ENCODE peak calls at places on chromosomes 1 and 21, in eight cellular contexts. H, S, B, N, U, O, G and X are unnamed samples.

GRCh38 chr1:228333739-228334115 is 72.9 kb downstream of the TRIM11 start:
- DNase-seq in H (no peak), S (no peak), B (no peak), N (no peak), U (no peak), O (no peak), G (no peak), X (no peak)

GRCh38 chr1:33070628-33071027 is 10.3 kb upstream of the AZIN2 start:
- DNase-seq in H (no peak), S (no peak), B (no peak), N (no peak), U (no peak), O (no peak), G (no peak), X (no peak)

GRCh38 chr1:223135176-223135575 is 7.9 kb downstream of the TLR5 start:
- DNase-seq in H (no peak), S (peak), B (peak), N (no peak), U (peak), O (no peak), G (no peak), X (no peak)

GRCh38 chr1:12556368-12556930 is 61.6 kb downstream of the DHRS3 start:
- DNase-seq in H (peak), S (no peak), B (peak), N (peak), U (no peak), O (no peak), G (no peak), X (no peak)

GRCh38 chr21:46126321-46127238 is 28.7 kb downstream of the COL6A2 start:
- DNase-seq in H (no peak), S (no peak), B (no peak), N (no peak), U (no peak), O (no peak), G (no peak), X (no peak)

GRCh38 chr21:32475162-32475812 is 62.8 kb downstream of the EVA1C start:
- DNase-seq in H (no peak), S (no peak), B (peak), N (no peak), U (peak), O (peak), G (no peak), X (no peak)

GRCh38 chr1:68528243-68528642 is 31.4 kb upstream of the DEPDC1 start:
- DNase-seq in H (no peak), S (peak), B (no peak), N (no peak), U (peak), O (no peak), G (no peak), X (no peak)

GRCh38 chr1:168974611-168975010 is 131.9 kb upstream of the ATP1B1 start:
- DNase-seq in H (no peak), S (peak), B (no peak), N (no peak), U (peak), O (no peak), G (no peak), X (no peak)

DNA sequence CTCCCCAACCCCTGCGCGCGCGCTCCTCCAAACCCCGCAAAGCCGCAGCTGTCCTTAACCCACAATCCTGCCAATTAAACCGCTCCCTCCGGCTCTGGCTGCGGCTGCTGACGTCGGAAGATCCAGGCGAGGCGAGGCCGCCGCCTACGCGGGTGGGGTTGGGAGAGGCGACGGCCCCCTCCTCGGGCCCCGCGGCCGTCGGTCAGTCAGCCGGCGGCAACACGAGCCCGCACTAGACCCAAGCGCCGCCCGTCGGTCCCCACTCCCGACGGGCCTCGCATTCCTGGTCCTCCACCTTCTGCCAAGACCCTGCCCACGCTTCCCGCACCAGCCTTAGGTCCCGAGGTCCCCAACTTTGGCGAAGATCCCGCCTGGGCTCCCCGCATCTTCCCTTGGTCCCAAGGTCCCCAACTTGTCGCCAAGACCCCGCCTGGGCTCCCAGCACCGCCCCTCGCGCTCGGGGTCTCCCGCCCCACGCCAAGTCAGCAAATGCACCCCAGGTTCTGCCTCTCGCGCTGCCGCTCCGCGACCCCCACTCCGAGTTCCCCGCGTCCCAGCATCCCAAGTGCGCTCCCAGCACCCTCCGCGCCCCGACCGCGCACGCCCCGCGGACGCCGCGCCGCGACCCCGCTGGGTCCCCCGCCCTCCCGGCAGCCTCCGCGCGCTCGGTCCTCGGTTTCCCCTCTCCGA is 75.5 kb downstream of the VWA5B1 start:
- DNase-seq in H (peak), S (peak), B (peak), N (peak), U (peak), O (no peak), G (no peak), X (no peak)
- TF ChIP-seq EZH2 in H (peak), S (no peak), B (peak), N (peak), U (peak), O (peak), G (no peak), X (peak)

DNA sequence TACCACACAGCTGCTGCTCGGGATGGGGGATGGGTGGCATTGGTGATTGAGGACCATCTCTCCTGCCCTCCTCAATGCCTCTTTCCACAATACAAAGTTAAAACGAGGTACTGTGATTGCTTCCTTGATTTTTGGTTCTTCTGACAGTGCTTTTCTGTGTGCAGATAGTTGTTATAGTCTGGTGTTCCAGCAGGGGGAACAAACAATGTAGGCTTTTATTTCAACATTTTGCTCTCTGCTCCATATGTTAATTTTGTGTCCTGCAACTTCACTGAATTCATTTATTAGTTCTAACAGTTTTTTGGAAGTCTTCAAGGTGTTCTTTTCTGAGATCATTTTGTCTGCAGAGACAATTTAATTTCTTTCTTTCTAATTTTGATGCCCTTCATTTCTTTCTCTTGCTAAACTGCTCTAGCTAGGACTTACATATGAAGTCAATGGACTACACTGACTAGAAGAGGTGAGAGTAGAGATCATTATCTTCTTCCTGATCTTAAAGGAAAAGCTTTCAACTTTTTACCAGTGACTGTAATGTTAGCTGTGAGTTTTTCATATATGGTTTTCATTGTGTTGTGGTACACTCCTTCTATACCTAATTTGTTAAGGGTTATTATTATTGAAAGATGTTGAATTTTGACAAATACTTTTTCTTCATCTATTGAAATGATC is 45.4 kb downstream of the TNFSF18 start:
- DNase-seq in H (no peak), S (no peak), B (no peak), N (no peak), U (peak), O (no peak), G (no peak), X (no peak)
- TF ChIP-seq CTCF in H (no peak), S (no peak), B (no peak), N (no peak), U (peak), O (no peak), G (no peak), X (no peak)

GRCh38 chr1:2134232-2134603 is 60.4 kb downstream of the FAAP20 start:
- DNase-seq in H (no peak), S (no peak), B (no peak), N (no peak), U (no peak), O (no peak), G (no peak), X (no peak)

GRCh38 chr1:2130871-2131289 is 63.7 kb downstream of the FAAP20 start:
- DNase-seq in H (no peak), S (no peak), B (no peak), N (no peak), U (no peak), O (no peak), G (peak), X (no peak)

GRCh38 chr1:2133039-2133878 is 61.3 kb downstream of the FAAP20 start:
- DNase-seq in H (peak), S (peak), B (peak), N (peak), U (peak), O (peak), G (peak), X (peak)

GRCh38 chr1:2133879-2134215 is 60.7 kb downstream of the FAAP20 start:
- DNase-seq in H (no peak), S (no peak), B (no peak), N (peak), U (no peak), O (no peak), G (no peak), X (no peak)

DNA sequence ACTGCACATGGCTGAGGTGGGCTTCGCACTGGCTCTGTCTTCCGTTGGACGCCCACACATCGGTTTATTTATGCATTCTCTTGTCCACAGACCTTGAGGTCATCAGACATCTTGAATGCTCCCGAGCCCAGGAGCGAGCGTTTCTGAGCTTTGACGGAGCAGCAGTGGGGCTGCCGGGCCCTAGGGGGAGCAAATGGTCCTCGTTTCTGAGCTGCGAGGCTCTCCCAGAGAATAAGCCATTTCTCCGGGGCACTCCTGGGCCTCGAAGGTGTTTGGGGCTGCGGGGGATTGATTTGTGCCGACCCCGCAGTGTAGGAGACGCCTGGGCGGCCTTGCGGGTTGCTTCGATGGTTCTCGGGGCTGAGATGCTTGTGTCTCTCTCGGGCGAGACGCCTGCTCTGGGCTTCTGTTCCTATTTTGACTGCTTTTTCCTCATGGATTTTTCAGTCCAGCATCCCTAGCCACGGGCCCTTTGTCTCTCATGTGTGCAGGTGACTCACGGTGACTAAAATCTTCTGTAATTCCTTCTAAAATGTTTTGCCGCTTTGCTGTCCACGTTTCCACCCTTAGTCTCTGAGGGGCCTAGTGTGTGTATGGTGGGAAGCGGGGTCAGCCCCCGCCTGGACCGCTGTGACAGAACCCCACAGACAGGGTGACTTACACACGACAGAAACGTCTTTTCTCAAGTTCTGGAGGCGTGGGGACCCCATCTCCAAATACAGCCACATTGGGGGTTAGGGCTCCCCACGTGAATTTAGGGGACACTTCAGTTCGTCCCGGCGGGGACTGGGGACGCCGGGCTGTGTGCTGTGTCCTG is 62.1 kb downstream of the FAAP20 start:
- DNase-seq in H (peak), S (peak), B (peak), N (peak), U (peak), O (peak), G (no peak), X (peak)
- H3K27ac ChIP-seq in H (peak), S (peak), B (peak), N (no peak), U (peak), O (peak), G (no peak), X (no peak)

DNA sequence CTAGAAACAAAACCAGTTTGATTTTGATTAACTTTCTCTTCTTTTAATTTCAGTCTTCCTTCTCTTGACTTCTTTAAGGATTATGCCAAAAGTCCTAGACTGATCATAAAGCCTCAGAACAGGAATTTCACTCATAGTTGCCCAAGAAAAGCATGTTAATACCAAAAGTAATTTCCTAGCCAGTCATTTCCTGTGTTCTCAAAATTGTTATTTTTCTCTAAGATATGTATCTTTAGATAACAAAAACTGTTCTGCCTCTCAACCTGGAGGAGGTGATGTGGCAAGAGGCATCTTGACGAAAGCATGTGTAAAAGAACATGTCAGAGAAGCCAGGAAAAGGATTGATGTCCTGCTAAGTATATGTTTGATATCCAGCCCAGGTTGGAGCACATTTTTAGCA is 78.0 kb upstream of the IPO9 start:
- DNase-seq in H (no peak), S (peak), B (peak), N (no peak), U (no peak), O (peak), G (no peak), X (no peak)
- TF ChIP-seq EZH2 in H (no peak), S (no peak), B (no peak), N (no peak), U (no peak), O (no peak), G (no peak), X (no peak)

GRCh38 chr1:214816603-214817002 is 213.6 kb downstream of the CENPF start:
- DNase-seq in H (no peak), S (no peak), B (no peak), N (no peak), U (no peak), O (no peak), G (no peak), X (no peak)
- TF ChIP-seq CTCF in H (no peak), S (peak), B (peak), N (no peak), U (peak), O (no peak), G (no peak), X (no peak)

DNA sequence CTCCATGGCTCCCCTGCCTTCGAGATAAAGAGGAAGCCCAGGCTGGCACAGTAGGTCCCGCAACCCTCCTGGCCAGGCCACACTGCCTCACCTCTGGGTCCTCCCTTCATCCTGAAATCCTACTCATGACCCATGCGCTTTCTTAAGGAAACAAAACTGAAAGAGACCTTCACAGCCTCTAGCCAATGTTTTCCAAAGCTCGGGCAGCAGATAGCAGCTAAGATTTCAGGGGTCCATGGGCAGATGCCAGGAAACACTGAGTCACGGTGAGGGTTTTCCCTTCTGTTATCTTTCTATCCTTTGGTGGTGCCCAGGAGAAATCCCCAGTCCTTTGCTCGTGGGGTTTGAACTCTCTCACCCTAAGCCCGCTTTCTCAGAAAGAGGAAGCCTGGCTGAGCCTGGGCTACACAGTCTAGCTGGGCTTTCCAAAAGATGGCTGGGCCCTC is 26.6 kb downstream of the TTC39A start:
- DNase-seq in H (no peak), S (no peak), B (no peak), N (no peak), U (no peak), O (peak), G (no peak), X (no peak)
- H3K27ac ChIP-seq in H (no peak), S (no peak), B (no peak), N (no peak), U (no peak), O (peak), G (no peak), X (no peak)